ENCODE peak calls at places on chromosomes 7 and 10, in six cellular contexts. One of them, this sample, is unnamed.

GRCh38 chr7:126574838-126575250 is 677.9 kb downstream of the GRM8 start:
- DNase-seq in K562: no peak
- DNase-seq in endothelial cell of umbilical vein: no peak
- DNase-seq in HepG2: no peak
- DNase-seq in A549: peak; percentile 2
- DNase-seq in GM12878: no peak
- DNase-seq in this sample: no peak

GRCh38 chr10:119410361-119411116 is 132.0 kb downstream of the RGS10 start:
- DNase-seq in A549: no peak
- DNase-seq in endothelial cell of umbilical vein: no peak
- DNase-seq in K562: no peak
- DNase-seq in GM12878: no peak
- DNase-seq in HepG2: no peak
- DNase-seq in this sample: no peak

GRCh38 chr10:12842310-12842709 is 159.2 kb downstream of the CCDC3 start:
- DNase-seq in GM12878: no peak
- DNase-seq in HepG2: no peak
- DNase-seq in K562: no peak
- DNase-seq in A549: no peak
- DNase-seq in endothelial cell of umbilical vein: no peak
- DNase-seq in this sample: no peak

GRCh38 chr7:2471396-2471795 is 4.8 kb downstream of the GRIFIN start:
- DNase-seq in K562: no peak
- DNase-seq in GM12878: no peak
- DNase-seq in endothelial cell of umbilical vein: peak; percentile 34
- DNase-seq in A549: no peak
- DNase-seq in HepG2: no peak
- DNase-seq in this sample: peak; percentile 71

GRCh38 chr10:11869743-11870460 is 46.7 kb downstream of the PROSER2 start:
- DNase-seq in K562: no peak
- DNase-seq in A549: no peak
- DNase-seq in HepG2: no peak
- DNase-seq in GM12878: no peak
- DNase-seq in endothelial cell of umbilical vein: no peak
- DNase-seq in this sample: no peak

GRCh38 chr10:43287056-43288007 is 20.5 kb upstream of the RASGEF1A start:
- DNase-seq in endothelial cell of umbilical vein: peak; percentile 36
- DNase-seq in GM12878: peak; percentile 27
- DNase-seq in K562: peak; percentile 59
- DNase-seq in HepG2: no peak
- DNase-seq in A549: peak; percentile 68
- DNase-seq in this sample: peak; percentile 84

GRCh38 chr7:74289660-74290589 is 718 bp downstream of the CLIP2 start:
- DNase-seq in GM12878: no peak
- DNase-seq in A549: peak; percentile 42
- DNase-seq in K562: no peak
- DNase-seq in endothelial cell of umbilical vein: no peak
- DNase-seq in HepG2: no peak
- DNase-seq in this sample: peak; percentile 52

GRCh38 chr7:21671859-21672258 is 129.0 kb downstream of the DNAH11 start:
- DNase-seq in HepG2: no peak
- DNase-seq in A549: no peak
- DNase-seq in GM12878: peak; percentile 15
- DNase-seq in endothelial cell of umbilical vein: no peak
- DNase-seq in K562: no peak
- DNase-seq in this sample: peak; percentile 9

GRCh38 chr10:118290471-118290995 is 51.6 kb downstream of the FAM204A start:
- DNase-seq in K562: no peak
- DNase-seq in endothelial cell of umbilical vein: no peak
- DNase-seq in A549: no peak
- DNase-seq in GM12878: no peak
- DNase-seq in HepG2: no peak
- DNase-seq in this sample: no peak

GRCh38 chr7:107975394-107976013 is 27.5 kb downstream of the LAMB1 start:
- DNase-seq in A549: no peak
- DNase-seq in GM12878: no peak
- DNase-seq in K562: no peak
- DNase-seq in HepG2: no peak
- DNase-seq in endothelial cell of umbilical vein: no peak
- DNase-seq in this sample: no peak

GRCh38 chr10:110228066-110228465 is 20.7 kb downstream of the MXI1 start:
- DNase-seq in HepG2: no peak
- DNase-seq in GM12878: no peak
- DNase-seq in endothelial cell of umbilical vein: no peak
- DNase-seq in K562: no peak
- DNase-seq in A549: no peak
- DNase-seq in this sample: no peak

GRCh38 chr10:38076687-38077086 is 17.4 kb upstream of the ZNF37A start:
- DNase-seq in endothelial cell of umbilical vein: no peak
- DNase-seq in K562: no peak
- DNase-seq in A549: no peak
- DNase-seq in HepG2: no peak
- DNase-seq in GM12878: no peak
- DNase-seq in this sample: no peak

GRCh38 chr7:106284516-106285050 is at the start of gene NAMPT:
- DNase-seq in GM12878: no peak
- DNase-seq in K562: peak; percentile 79
- DNase-seq in endothelial cell of umbilical vein: peak; percentile 23
- DNase-seq in A549: no peak
- DNase-seq in HepG2: no peak
- DNase-seq in this sample: peak; percentile 63

GRCh38 chr7:30062587-30062986 is 34.4 kb downstream of the PLEKHA8 start:
- DNase-seq in HepG2: peak; percentile 44
- DNase-seq in GM12878: no peak
- DNase-seq in A549: peak; percentile 51
- DNase-seq in endothelial cell of umbilical vein: peak; percentile 42
- DNase-seq in K562: peak; percentile 56
- DNase-seq in this sample: peak; percentile 67

GRCh38 chr7:95511716-95512260 is 26.0 kb downstream of the ASB4 start:
- DNase-seq in A549: peak; percentile 85
- DNase-seq in K562: peak; percentile 87
- DNase-seq in HepG2: peak; percentile 75
- DNase-seq in endothelial cell of umbilical vein: peak; percentile 65
- DNase-seq in GM12878: no peak
- DNase-seq in this sample: peak; percentile 83

GRCh38 chr7:98360221-98361124 is 40.4 kb downstream of the BAIAP2L1 start:
- DNase-seq in K562: peak; percentile 83
- DNase-seq in GM12878: no peak
- DNase-seq in endothelial cell of umbilical vein: no peak
- DNase-seq in HepG2: peak; percentile 51
- DNase-seq in A549: peak; percentile 87
- DNase-seq in this sample: peak; percentile 37

GRCh38 chr7:129874722-129875121 is 78.0 kb downstream of the UBE2H start:
- DNase-seq in HepG2: no peak
- DNase-seq in K562: no peak
- DNase-seq in endothelial cell of umbilical vein: no peak
- DNase-seq in A549: no peak
- DNase-seq in GM12878: no peak
- DNase-seq in this sample: no peak

GRCh38 chr7:129875160-129875559 is 77.6 kb downstream of the UBE2H start:
- DNase-seq in HepG2: no peak
- DNase-seq in A549: no peak
- DNase-seq in GM12878: no peak
- DNase-seq in endothelial cell of umbilical vein: no peak
- DNase-seq in K562: no peak
- DNase-seq in this sample: no peak

GRCh38 chr7:129875745-129876411 is 76.9 kb downstream of the UBE2H start:
- DNase-seq in GM12878: no peak
- DNase-seq in HepG2: no peak
- DNase-seq in A549: peak; percentile 30
- DNase-seq in K562: peak; percentile 78
- DNase-seq in endothelial cell of umbilical vein: peak; percentile 27
- DNase-seq in this sample: no peak

GRCh38 chr7:129872054-129872453 is 80.7 kb downstream of the UBE2H start:
- DNase-seq in GM12878: no peak
- DNase-seq in HepG2: no peak
- DNase-seq in K562: no peak
- DNase-seq in A549: no peak
- DNase-seq in endothelial cell of umbilical vein: no peak
- DNase-seq in this sample: no peak

DNA sequence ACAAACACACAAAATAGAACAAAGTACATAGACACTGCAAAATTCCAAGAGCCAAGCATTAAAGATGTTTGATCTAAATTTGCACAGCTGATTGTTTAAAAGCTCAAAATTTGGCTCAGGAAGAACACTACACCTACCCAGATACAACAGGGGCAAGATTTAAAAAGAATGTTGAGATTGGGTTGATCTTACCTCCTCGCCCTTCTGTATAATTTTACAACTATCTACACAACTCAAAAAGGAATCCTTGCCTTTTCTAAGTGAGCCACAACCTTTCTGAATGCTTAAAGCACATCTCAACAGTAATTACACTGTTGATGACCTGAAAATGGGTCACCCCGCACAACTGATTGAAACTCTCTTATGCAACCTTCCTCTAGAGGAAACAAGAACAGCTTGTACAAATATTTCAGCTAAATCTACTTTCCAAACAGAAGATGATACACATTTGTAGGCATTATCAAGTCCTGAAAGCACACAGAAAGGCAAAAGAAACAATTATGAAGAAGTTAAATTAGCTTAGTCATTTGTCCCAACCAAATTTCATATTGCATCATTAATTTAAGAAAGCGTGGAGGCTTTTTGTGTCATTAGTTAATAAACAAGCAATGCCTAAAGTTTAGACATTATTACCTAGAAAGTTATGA is 75.5 kb downstream of the UBE2H start:
- DNase-seq in HepG2: peak; percentile 28
- DNase-seq in K562: no peak
- DNase-seq in endothelial cell of umbilical vein: no peak
- DNase-seq in GM12878: no peak
- DNase-seq in A549: no peak
- DNase-seq in this sample: peak; percentile 38
- H3K4me3 ChIP-seq in HepG2: no peak overlapping the region
- H3K4me3 ChIP-seq in K562: no peak overlapping the region
- H3K4me3 ChIP-seq in endothelial cell of umbilical vein: no peak overlapping the region
- H3K4me3 ChIP-seq in GM12878: no peak overlapping the region
- H3K4me3 ChIP-seq in A549: no peak overlapping the region
- H3K4me3 ChIP-seq in this sample: no peak overlapping the region

GRCh38 chr7:103955985-103956384 is 33.5 kb downstream of the RELN start:
- DNase-seq in HepG2: no peak
- DNase-seq in A549: no peak
- DNase-seq in K562: no peak
- DNase-seq in GM12878: no peak
- DNase-seq in endothelial cell of umbilical vein: no peak
- DNase-seq in this sample: no peak
- TF ChIP-seq MYC in HepG2: no peak
- TF ChIP-seq MYC in A549: no peak
- TF ChIP-seq MYC in K562: no peak
- TF ChIP-seq MYC in GM12878: no peak
- TF ChIP-seq MYC in endothelial cell of umbilical vein: no peak
- TF ChIP-seq MYC in this sample: no peak

GRCh38 chr7:86643478-86644281 is at the start of gene GRM3:
- DNase-seq in endothelial cell of umbilical vein: no peak
- DNase-seq in HepG2: no peak
- DNase-seq in GM12878: no peak
- DNase-seq in K562: peak; percentile 2
- DNase-seq in A549: no peak
- DNase-seq in this sample: no peak

GRCh38 chr7:86645676-86646276 is 2.1 kb downstream of the GRM3 start:
- DNase-seq in A549: no peak
- DNase-seq in GM12878: no peak
- DNase-seq in K562: no peak
- DNase-seq in HepG2: no peak
- DNase-seq in endothelial cell of umbilical vein: no peak
- DNase-seq in this sample: no peak

GRCh38 chr7:86647340-86648094 is 3.8 kb downstream of the GRM3 start:
- DNase-seq in A549: no peak
- DNase-seq in GM12878: no peak
- DNase-seq in endothelial cell of umbilical vein: no peak
- DNase-seq in HepG2: no peak
- DNase-seq in K562: no peak
- DNase-seq in this sample: no peak

GRCh38 chr7:86644282-86645173 is 819 bp downstream of the GRM3 start:
- DNase-seq in endothelial cell of umbilical vein: no peak
- DNase-seq in GM12878: no peak
- DNase-seq in HepG2: no peak
- DNase-seq in A549: no peak
- DNase-seq in K562: no peak
- DNase-seq in this sample: no peak

GRCh38 chr7:86645174-86645566 is 1.5 kb downstream of the GRM3 start:
- DNase-seq in GM12878: no peak
- DNase-seq in endothelial cell of umbilical vein: no peak
- DNase-seq in HepG2: no peak
- DNase-seq in A549: no peak
- DNase-seq in K562: no peak
- DNase-seq in this sample: no peak
- H3K4me3 ChIP-seq in GM12878: no peak overlapping the region
- H3K4me3 ChIP-seq in endothelial cell of umbilical vein: no peak overlapping the region
- H3K4me3 ChIP-seq in HepG2: no peak overlapping the region
- H3K4me3 ChIP-seq in A549: no peak overlapping the region
- H3K4me3 ChIP-seq in K562: no peak overlapping the region
- H3K4me3 ChIP-seq in this sample: no peak overlapping the region

GRCh38 chr7:41994746-41995110 is 242.3 kb downstream of the GLI3 start:
- DNase-seq in HepG2: no peak
- DNase-seq in A549: no peak
- DNase-seq in K562: no peak
- DNase-seq in GM12878: no peak
- DNase-seq in endothelial cell of umbilical vein: no peak
- DNase-seq in this sample: no peak

GRCh38 chr7:41995632-41996271 is 241.3 kb downstream of the GLI3 start:
- DNase-seq in GM12878: no peak
- DNase-seq in K562: no peak
- DNase-seq in HepG2: no peak
- DNase-seq in A549: no peak
- DNase-seq in endothelial cell of umbilical vein: no peak
- DNase-seq in this sample: no peak

GRCh38 chr7:41998041-41998440 is 239.0 kb downstream of the GLI3 start:
- DNase-seq in endothelial cell of umbilical vein: no peak
- DNase-seq in A549: no peak
- DNase-seq in GM12878: no peak
- DNase-seq in K562: no peak
- DNase-seq in HepG2: no peak
- DNase-seq in this sample: no peak

GRCh38 chr7:41997151-41997550 is 239.9 kb downstream of the GLI3 start:
- DNase-seq in HepG2: no peak
- DNase-seq in endothelial cell of umbilical vein: no peak
- DNase-seq in K562: no peak
- DNase-seq in GM12878: no peak
- DNase-seq in A549: no peak
- DNase-seq in this sample: no peak

DNA sequence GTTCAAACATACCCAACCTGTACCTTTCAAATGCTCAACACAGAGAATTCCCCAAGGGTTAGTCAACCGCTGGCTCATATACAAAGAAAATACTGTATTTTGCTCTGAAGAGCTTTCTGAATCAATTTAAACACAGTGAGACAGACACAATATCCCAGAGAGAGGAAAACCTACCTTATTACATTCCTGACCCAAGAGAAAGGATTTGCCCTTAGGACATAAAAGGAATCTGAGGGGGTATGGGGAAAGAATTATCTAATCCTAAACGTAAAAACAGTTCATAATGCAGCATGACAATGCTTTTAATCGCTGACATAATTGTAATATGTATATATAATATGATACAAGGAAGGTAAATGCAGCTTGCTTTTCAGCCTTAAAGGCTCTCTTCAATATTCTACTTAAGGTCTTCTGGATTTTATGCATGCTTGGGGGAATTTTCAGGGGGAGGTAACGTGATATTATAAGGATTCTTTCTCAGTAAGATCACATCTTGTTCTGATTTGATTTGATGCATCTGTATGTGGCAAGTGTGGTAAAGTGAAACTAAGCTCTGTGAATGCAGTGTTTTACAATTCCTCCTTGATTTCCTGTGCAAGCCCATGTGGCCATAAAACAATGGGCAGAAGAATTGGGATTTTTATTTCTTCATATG is 240.5 kb downstream of the GLI3 start:
- DNase-seq in A549: no peak
- DNase-seq in GM12878: no peak
- DNase-seq in K562: no peak
- DNase-seq in HepG2: no peak
- DNase-seq in endothelial cell of umbilical vein: peak; percentile 60
- DNase-seq in this sample: no peak
- TF ChIP-seq MYC in A549: no peak
- TF ChIP-seq MYC in GM12878: no peak
- TF ChIP-seq MYC in K562: no peak
- TF ChIP-seq MYC in HepG2: no peak
- TF ChIP-seq MYC in endothelial cell of umbilical vein: no peak
- TF ChIP-seq MYC in this sample: no peak